ENCODE peak calls at places on chromosomes 7 and 10, in seven cellular contexts. E is H9, X is H1, S is IMR-90, W is neuronal stem cell, D is mesendoderm, V is trophoblast cell. C is an unnamed sample.

GRCh38 chr7:36115448-36116321 is 37.4 kb upstream of the EEPD1 start:
- DNase-seq in E (no peak), W (no peak), S (peak; percentile 97), D (no peak), V (peak; percentile 43), X (no peak), C (peak; percentile 94)

GRCh38 chr10:73591935-73592699 is 975 bp upstream of the USP54 start:
- DNase-seq in X (no peak), W (peak; percentile 31), E (peak; percentile 90), V (no peak), D (peak; percentile 98), S (no peak), C (peak; percentile 54)

GRCh38 chr10:24350111-24350921 is 141.4 kb downstream of the KIAA1217 start:
- DNase-seq in X (no peak), D (no peak), S (peak; percentile 79), V (no peak), E (no peak), W (no peak), C (no peak)

GRCh38 chr10:121188005-121188404 is 336.8 kb downstream of the WDR11 start:
- DNase-seq in W (no peak), X (no peak), D (peak; percentile 75), V (no peak), E (no peak), S (no peak), C (no peak)

GRCh38 chr10:11684717-11685645 is 57.2 kb upstream of the ECHDC3 start:
- DNase-seq in D (peak; percentile 82), V (peak; percentile 86), S (peak; percentile 86), X (no peak), W (no peak), E (peak; percentile 51), C (peak; percentile 83)

GRCh38 chr7:139737221-139738100 is 40.3 kb downstream of the HIPK2 start:
- DNase-seq in V (no peak), W (no peak), D (no peak), X (no peak), S (peak; percentile 45), E (no peak), C (peak; percentile 60)

GRCh38 chr10:112958275-112958995 is 8.4 kb downstream of the TCF7L2 start:
- DNase-seq in E (no peak), V (no peak), W (no peak), D (peak; percentile 83), X (no peak), S (peak; percentile 97), C (peak; percentile 91)

GRCh38 chr10:90925078-90926029 is 4.5 kb upstream of the ANKRD1 start:
- DNase-seq in D (peak; percentile 91), S (no peak), X (peak; percentile 53), V (no peak), E (peak; percentile 84), W (no peak), C (no peak)

GRCh38 chr7:118072893-118073674 is 110.9 kb upstream of the LSM8 start:
- DNase-seq in E (no peak), S (no peak), V (no peak), X (no peak), D (no peak), W (no peak), C (no peak)

GRCh38 chr7:69871213-69871885 is 273.1 kb downstream of the AUTS2 start:
- DNase-seq in W (no peak), S (peak; percentile 36), D (no peak), X (no peak), E (no peak), V (peak; percentile 69), C (peak; percentile 48)

DNA sequence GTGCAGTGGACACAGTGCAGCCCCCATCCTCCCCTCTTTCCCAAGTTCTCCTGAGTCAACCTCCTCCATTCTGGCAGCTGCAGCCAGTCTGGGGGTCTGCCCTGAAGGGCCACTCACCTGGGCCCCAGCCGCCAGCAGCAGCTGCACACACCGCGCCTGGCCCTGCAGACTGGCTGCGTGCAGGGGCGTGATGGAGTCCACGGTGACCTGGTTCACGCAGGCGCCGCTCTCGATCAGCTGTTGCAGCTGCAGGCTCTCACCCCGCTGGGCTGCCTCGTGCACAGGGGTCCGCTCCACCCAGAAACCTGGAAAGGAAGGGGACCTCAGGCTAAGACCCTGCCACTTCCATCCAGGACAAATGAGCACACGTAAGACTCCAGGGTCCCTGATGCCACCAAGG is 13.6 kb downstream of the ASB13 start:
- DNase-seq in W (no peak), D (no peak), E (no peak), X (no peak), S (no peak), V (no peak), C (no peak)
- H3K23ac ChIP-seq in W (no peak overlapping the region), D (no peak overlapping the region), E (no peak overlapping the region), X (no peak overlapping the region), S (no peak overlapping the region), V (no peak overlapping the region), C (no peak overlapping the region)

GRCh38 chr7:127783267-127783559 is 131.2 kb downstream of the SND1 start:
- DNase-seq in W (no peak), S (no peak), X (no peak), V (no peak), D (peak; percentile 32), E (no peak), C (no peak)

GRCh38 chr7:127782075-127782474 is 130.1 kb downstream of the SND1 start:
- DNase-seq in X (no peak), D (peak; percentile 43), E (no peak), S (no peak), W (no peak), V (no peak), C (no peak)

GRCh38 chr7:127786184-127786583 is 134.2 kb downstream of the SND1 start:
- DNase-seq in W (no peak), D (no peak), E (no peak), X (no peak), V (no peak), S (peak; percentile 66), C (peak; percentile 31)

GRCh38 chr7:127780489-127780888 is 128.5 kb downstream of the SND1 start:
- DNase-seq in E (no peak), W (no peak), V (no peak), X (no peak), S (no peak), D (no peak), C (no peak)

DNA sequence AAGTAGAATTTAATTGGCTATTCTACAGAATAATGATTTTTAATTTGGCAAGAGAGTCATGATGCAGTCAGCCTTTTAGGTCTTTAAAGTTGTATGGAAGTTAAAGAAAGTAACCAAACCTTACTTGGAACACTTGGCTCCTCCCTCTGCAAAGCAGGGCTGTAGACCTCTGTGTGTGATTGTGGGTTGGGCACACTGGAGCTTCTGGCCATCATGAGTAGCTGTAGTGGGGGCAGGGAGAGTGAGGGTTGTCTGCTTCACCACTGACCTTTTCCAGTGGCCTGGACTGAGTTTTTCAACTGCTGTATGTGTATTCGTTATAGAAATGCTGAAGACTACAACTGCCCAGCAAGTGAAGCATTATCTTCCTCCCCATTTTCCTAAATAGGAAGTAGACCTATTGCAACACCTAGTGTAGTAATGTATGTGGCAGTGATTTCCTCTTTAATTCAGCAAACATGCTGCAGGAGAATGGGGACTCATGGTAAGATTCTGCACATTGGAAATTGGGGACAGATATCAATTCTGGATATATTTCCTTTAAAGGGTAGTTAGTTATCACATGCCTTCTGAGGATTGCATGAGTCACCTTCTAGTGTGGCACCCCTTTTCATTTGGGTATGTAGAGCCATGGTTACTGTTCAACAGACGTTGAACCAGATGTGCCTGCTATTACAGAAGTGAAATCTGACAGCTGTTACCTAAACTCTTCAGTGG is 130.7 kb downstream of the SND1 start:
- DNase-seq in V (no peak), S (peak; percentile 38), W (no peak), E (no peak), X (no peak), D (peak; percentile 49), C (peak; percentile 48)
- H3K27ac ChIP-seq in V (no peak overlapping the region), S (no peak overlapping the region), W (no peak overlapping the region), E (no peak overlapping the region), X (no peak overlapping the region), D (no peak overlapping the region), C (no peak overlapping the region)

DNA sequence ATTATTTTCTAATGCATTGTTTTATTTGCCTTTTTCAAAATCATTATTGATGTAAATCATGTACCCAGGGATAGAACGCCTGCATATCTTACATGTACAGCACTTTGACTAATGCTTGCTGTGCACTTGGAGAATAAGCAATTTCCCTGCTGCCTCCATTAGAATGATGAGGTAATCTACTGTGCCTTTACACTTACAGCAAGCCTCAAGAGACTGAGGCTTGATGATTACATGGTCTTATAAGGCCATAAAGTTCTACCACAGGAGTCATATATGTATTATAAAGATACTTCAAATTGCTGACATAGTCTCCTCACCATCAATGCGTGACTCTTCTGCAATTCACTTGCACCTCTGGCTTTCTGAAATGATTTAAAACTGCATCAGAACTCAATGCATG is 328.6 kb upstream of the HGF start:
- DNase-seq in S (no peak), X (no peak), V (no peak), E (no peak), W (no peak), D (no peak), C (no peak)
- H3K23ac ChIP-seq in S (no peak overlapping the region), X (no peak overlapping the region), V (no peak overlapping the region), E (no peak overlapping the region), W (no peak overlapping the region), D (no peak overlapping the region), C (no peak overlapping the region)

GRCh38 chr7:780056-780455 is 52.2 kb upstream of the SUN1 start:
- DNase-seq in E (no peak), W (no peak), X (no peak), S (no peak), V (no peak), D (no peak), C (no peak)
- H3K27ac ChIP-seq in E (no peak overlapping the region), W (no peak overlapping the region), X (no peak overlapping the region), S (no peak overlapping the region), V (no peak overlapping the region), D (no peak overlapping the region), C (peak overlapping the region; percentile 39)

DNA sequence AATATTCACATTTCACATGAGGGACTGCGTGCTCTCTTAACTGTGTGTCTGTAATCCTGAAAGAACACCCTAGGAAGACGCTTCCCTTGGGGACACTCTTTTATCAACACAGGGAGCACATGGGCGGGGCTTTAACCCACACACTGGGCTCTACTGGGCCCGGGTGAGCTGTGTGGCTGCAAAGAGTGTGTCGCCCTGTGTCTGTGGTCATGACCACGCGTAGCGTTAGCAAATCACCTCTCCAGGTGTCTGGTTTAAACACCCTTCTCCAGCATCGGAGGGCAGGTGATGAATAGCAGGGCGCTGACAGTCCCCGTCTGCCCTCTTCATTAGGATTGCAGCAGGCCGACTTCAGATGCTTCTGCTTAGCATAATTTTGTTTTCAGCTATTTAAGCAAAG is 127.7 kb downstream of the ADARB2 start:
- DNase-seq in S (no peak), X (no peak), D (no peak), V (no peak), W (no peak), E (peak; percentile 24), C (no peak)
- H3K23ac ChIP-seq in S (no peak overlapping the region), X (no peak overlapping the region), D (no peak overlapping the region), V (no peak overlapping the region), W (no peak overlapping the region), E (no peak overlapping the region), C (no peak overlapping the region)

GRCh38 chr7:131932271-131932670 is 375.8 kb upstream of the PODXL start:
- DNase-seq in E (no peak), X (no peak), D (no peak), S (no peak), W (no peak), V (no peak), C (no peak)

GRCh38 chr7:131934452-131934851 is 378.0 kb upstream of the PODXL start:
- DNase-seq in S (no peak), W (no peak), D (no peak), E (no peak), X (no peak), V (no peak), C (no peak)

GRCh38 chr7:131935180-131935579 is 378.8 kb upstream of the PODXL start:
- DNase-seq in E (no peak), V (no peak), W (no peak), S (no peak), D (no peak), X (no peak), C (no peak)

GRCh38 chr7:131931368-131931767 is 374.9 kb upstream of the PODXL start:
- DNase-seq in W (no peak), E (no peak), X (no peak), D (peak; percentile 49), V (peak; percentile 20), S (peak; percentile 1), C (no peak)

GRCh38 chr7:131933890-131934289 is 377.5 kb upstream of the PODXL start:
- DNase-seq in W (no peak), S (no peak), X (no peak), D (no peak), E (no peak), V (no peak), C (no peak)
- H3K27ac ChIP-seq in W (no peak overlapping the region), S (no peak overlapping the region), X (no peak overlapping the region), D (no peak overlapping the region), E (no peak overlapping the region), V (no peak overlapping the region), C (no peak overlapping the region)

C was measured in mesenchymal stem cell.